ENCODE peak calls at places on chromosome 1, in four cellular contexts. U is RPMI7951, N is breast epithelium, D is GM23248. P is an unnamed sample.
A peak's percentile ranks its signal among the peaks of the same experiment; 100 is the strongest.

GRCh38 chr1:209883341-209883971 is 54.6 kb upstream of the SYT14 start:
- DNase-seq in N (no peak), U (peak; percentile 77), D (peak; percentile 79), P (peak; percentile 89)

GRCh38 chr1:230948301-230948700 is 30.4 kb downstream of the TTC13 start:
- DNase-seq in N (no peak), U (no peak), D (no peak), P (no peak)

GRCh38 chr1:38585460-38585859 is 274.1 kb downstream of the RRAGC start:
- DNase-seq in D (no peak), N (no peak), U (no peak), P (no peak)

GRCh38 chr1:115134850-115135484 is 45.7 kb upstream of the TSPAN2 start:
- DNase-seq in N (peak; percentile 53), D (peak; percentile 94), U (peak; percentile 93), P (peak; percentile 82)

GRCh38 chr1:110581637-110582036 is 24.5 kb downstream of the KCNA2 start:
- DNase-seq in U (peak; percentile 65), N (no peak), D (no peak), P (no peak)

GRCh38 chr1:208154040-208154439 is 90.1 kb downstream of the PLXNA2 start:
- DNase-seq in N (no peak), U (no peak), D (no peak), P (no peak)

GRCh38 chr1:228092342-228093049 is 10.0 kb downstream of the ARF1 start:
- DNase-seq in N (no peak), U (no peak), D (no peak), P (no peak)

GRCh38 chr1:200150721-200151120 is 123.2 kb downstream of the NR5A2 start:
- DNase-seq in N (no peak), U (peak; percentile 92), D (peak; percentile 90), P (peak; percentile 79)

GRCh38 chr1:230572121-230573083 is 69.9 kb upstream of the COG2 start:
- DNase-seq in D (peak; percentile 5), U (no peak), N (no peak), P (no peak)

GRCh38 chr1:114352797-114353196 is 158.2 kb downstream of the TRIM33 start:
- DNase-seq in N (no peak), D (peak; percentile 13), U (no peak), P (no peak)

GRCh38 chr1:37989381-37989930 is 366 bp downstream of the SF3A3 start:
- DNase-seq in N (no peak), U (peak; percentile 51), D (peak; percentile 72), P (peak; percentile 23)